ENCODE peak calls at places on chromosomes 1 and 21, in eight cellular contexts. P is neural crest cell, R is GM12878, D is type B pancreatic cell, N is HFF-Myc, T is colonic mucosa, W is nephron progenitor cell, C is activated B cell treated with CpG ODN at 0.5 μM for 24 hours. U is an unnamed sample.

GRCh38 chr1:113429461-113430153 is 39.3 kb downstream of the MAGI3 start:
- DNase-seq in C (no peak), P (no peak), W (no peak), R (no peak), T (no peak), N (peak), D (no peak), U (no peak)

GRCh38 chr1:228379165-228379460 is 27.5 kb downstream of the TRIM11 start:
- DNase-seq in P (no peak), C (no peak), T (peak), R (no peak), D (no peak), W (peak), N (no peak), U (no peak)

GRCh38 chr1:181607524-181607923 is 124.2 kb downstream of the CACNA1E start:
- DNase-seq in T (no peak), C (no peak), D (no peak), N (no peak), P (no peak), W (no peak), R (no peak), U (no peak)

GRCh38 chr1:205571747-205572146 is 60.1 kb downstream of the ELK4 start:
- DNase-seq in N (no peak), P (no peak), W (no peak), T (peak), R (no peak), D (peak), C (no peak), U (no peak)

GRCh38 chr1:6070450-6070974 is 24.8 kb downstream of the KCNAB2 start:
- DNase-seq in T (no peak), R (no peak), N (no peak), P (no peak), D (no peak), C (no peak), W (no peak), U (no peak)

GRCh38 chr1:41695118-41695517 is 210.6 kb upstream of the EDN2 start:
- DNase-seq in D (no peak), N (no peak), W (no peak), P (no peak), R (no peak), T (peak), C (no peak), U (no peak)

GRCh38 chr1:93779540-93780121 is 98.0 kb upstream of the BCAR3 start:
- DNase-seq in T (no peak), N (peak), R (no peak), P (no peak), W (no peak), D (no peak), C (no peak), U (no peak)

GRCh38 chr1:50423670-50424000 is 392 bp upstream of the DMRTA2 start:
- DNase-seq in R (no peak), D (peak), P (no peak), N (no peak), T (no peak), C (no peak), W (no peak), U (no peak)

GRCh38 chr1:204127597-204128242 is 24.1 kb downstream of the ETNK2 start:
- DNase-seq in C (no peak), T (peak), P (peak), D (no peak), N (peak), W (peak), R (no peak), U (no peak)

GRCh38 chr1:183075861-183076260 is 52.6 kb downstream of the LAMC1 start:
- DNase-seq in T (no peak), D (no peak), N (no peak), W (no peak), R (no peak), P (no peak), C (no peak), U (no peak)

GRCh38 chr21:25133939-25134338 is 473.3 kb downstream of the MRPL39 start:
- DNase-seq in P (no peak), W (no peak), T (no peak), R (no peak), D (no peak), N (no peak), C (no peak), U (no peak)

GRCh38 chr1:75475709-75476108 is 135.2 kb downstream of the SLC44A5 start:
- DNase-seq in T (no peak), R (no peak), C (no peak), P (no peak), W (no peak), N (no peak), D (no peak), U (no peak)

GRCh38 chr1:183804382-183804781 is 538 bp upstream of the RGL1 start:
- DNase-seq in T (no peak), P (peak), D (no peak), W (no peak), N (no peak), C (no peak), R (no peak), U (no peak)

GRCh38 chr1:113057006-113057405 is 16.0 kb upstream of the LRIG2 start:
- DNase-seq in N (no peak), R (no peak), P (no peak), C (no peak), W (peak), T (no peak), D (no peak), U (no peak)

GRCh38 chr1:79981483-79981882 is 975.0 kb upstream of the ADGRL4 start:
- DNase-seq in W (no peak), D (no peak), T (no peak), N (no peak), C (no peak), P (no peak), R (no peak), U (no peak)

GRCh38 chr1:174080819-174081218 is 58.7 kb upstream of the RC3H1 start:
- DNase-seq in W (no peak), T (no peak), R (no peak), D (no peak), C (no peak), P (no peak), N (no peak), U (no peak)

GRCh38 chr1:56081151-56081550 is 498.2 kb downstream of the PLPP3 start:
- DNase-seq in P (no peak), W (no peak), T (no peak), D (no peak), C (no peak), R (no peak), N (no peak), U (no peak)

GRCh38 chr1:145961109-145961424 is 3.2 kb upstream of the LIX1L start:
- DNase-seq in R (no peak), C (no peak), W (peak), T (no peak), D (no peak), N (no peak), P (no peak), U (peak)

GRCh38 chr1:110763149-110763548 is 88.4 kb upstream of the KCNA3 start:
- DNase-seq in P (no peak), T (no peak), W (no peak), C (no peak), N (no peak), R (no peak), D (no peak), U (no peak)

GRCh38 chr1:110765640-110766335 is 91.0 kb upstream of the KCNA3 start:
- DNase-seq in C (no peak), P (peak), R (no peak), T (peak), D (no peak), N (peak), W (peak), U (no peak)

GRCh38 chr1:110770832-110771231 is 96.1 kb upstream of the KCNA3 start:
- DNase-seq in R (no peak), W (no peak), C (no peak), D (no peak), T (no peak), N (no peak), P (no peak), U (no peak)

GRCh38 chr1:110768595-110768994 is 93.9 kb upstream of the KCNA3 start:
- DNase-seq in N (no peak), T (no peak), P (no peak), W (no peak), D (no peak), R (no peak), C (no peak), U (no peak)

GRCh38 chr1:110766336-110766647 is 91.6 kb upstream of the KCNA3 start:
- DNase-seq in N (no peak), W (no peak), T (no peak), C (no peak), D (no peak), R (no peak), P (no peak), U (no peak)
- TF ChIP-seq CTCF in N (no peak), W (no peak), T (no peak), C (no peak), D (no peak), R (no peak), P (no peak), U (no peak)

GRCh38 chr21:39175154-39175553 is 8.1 kb downstream of the PSMG1 start:
- DNase-seq in R (no peak), W (no peak), N (no peak), C (no peak), T (no peak), D (no peak), P (no peak), U (no peak)
- TF ChIP-seq CTCF in R (no peak), W (peak), N (no peak), C (no peak), T (peak), D (peak), P (peak), U (peak)

GRCh38 chr1:154198756-154199562 is 7.1 kb upstream of the TPM3 start:
- DNase-seq in R (no peak), D (no peak), N (no peak), W (peak), P (peak), T (peak), C (no peak), U (no peak)

GRCh38 chr1:154193821-154194220 is 1.9 kb upstream of the TPM3 start:
- DNase-seq in D (no peak), T (no peak), C (no peak), P (no peak), R (no peak), N (no peak), W (no peak), U (no peak)

DNA sequence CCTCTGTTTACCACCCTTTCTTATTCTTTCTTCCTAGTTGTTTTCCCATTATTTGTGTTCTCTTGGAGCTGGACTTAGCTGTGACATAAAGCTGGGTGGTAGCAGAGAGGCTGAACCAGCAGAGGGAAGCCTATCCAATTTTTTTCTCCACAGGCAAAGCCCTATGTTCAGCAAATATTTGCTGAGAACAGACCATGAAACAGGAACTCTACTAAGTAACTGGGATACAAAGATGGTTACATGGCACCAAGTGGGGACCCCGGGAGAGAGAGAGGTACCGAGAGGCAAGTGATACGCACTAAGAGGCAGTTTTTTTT is 6.6 kb downstream of the CFAP141 start:
- DNase-seq in W (no peak), D (no peak), N (no peak), P (no peak), C (no peak), T (no peak), R (no peak), U (no peak)
- TF ChIP-seq CTCF in W (no peak), D (no peak), N (no peak), P (no peak), C (no peak), T (no peak), R (no peak), U (no peak)

GRCh38 chr1:202107321-202107761 is 15.4 kb upstream of the GPR37L1 start:
- DNase-seq in C (no peak), D (no peak), T (peak), W (no peak), N (no peak), P (no peak), R (no peak), U (no peak)

GRCh38 chr1:202105571-202106339 is 17.0 kb upstream of the GPR37L1 start:
- DNase-seq in P (peak), C (no peak), D (no peak), R (no peak), N (no peak), W (peak), T (peak), U (no peak)

GRCh38 chr1:202101182-202101581 is 21.5 kb upstream of the GPR37L1 start:
- DNase-seq in C (no peak), W (no peak), D (no peak), P (no peak), T (peak), N (no peak), R (no peak), U (no peak)

GRCh38 chr1:202106340-202107284 is 16.1 kb upstream of the GPR37L1 start:
- DNase-seq in W (no peak), T (peak), C (no peak), D (no peak), R (no peak), P (no peak), N (no peak), U (no peak)

GRCh38 chr1:202104073-202104472 is 18.6 kb upstream of the GPR37L1 start:
- DNase-seq in N (no peak), R (no peak), P (no peak), D (no peak), C (no peak), W (no peak), T (peak), U (no peak)
- TF ChIP-seq CTCF in N (no peak), R (no peak), P (no peak), D (no peak), C (no peak), W (no peak), T (no peak), U (no peak)

GRCh38 chr1:91610102-91610501 is 109.5 kb downstream of the CDC7 start:
- DNase-seq in C (no peak), D (no peak), T (no peak), W (no peak), R (no peak), N (no peak), P (no peak), U (no peak)
- TF ChIP-seq CTCF in C (no peak), D (no peak), T (no peak), W (no peak), R (no peak), N (no peak), P (no peak), U (no peak)

DNA sequence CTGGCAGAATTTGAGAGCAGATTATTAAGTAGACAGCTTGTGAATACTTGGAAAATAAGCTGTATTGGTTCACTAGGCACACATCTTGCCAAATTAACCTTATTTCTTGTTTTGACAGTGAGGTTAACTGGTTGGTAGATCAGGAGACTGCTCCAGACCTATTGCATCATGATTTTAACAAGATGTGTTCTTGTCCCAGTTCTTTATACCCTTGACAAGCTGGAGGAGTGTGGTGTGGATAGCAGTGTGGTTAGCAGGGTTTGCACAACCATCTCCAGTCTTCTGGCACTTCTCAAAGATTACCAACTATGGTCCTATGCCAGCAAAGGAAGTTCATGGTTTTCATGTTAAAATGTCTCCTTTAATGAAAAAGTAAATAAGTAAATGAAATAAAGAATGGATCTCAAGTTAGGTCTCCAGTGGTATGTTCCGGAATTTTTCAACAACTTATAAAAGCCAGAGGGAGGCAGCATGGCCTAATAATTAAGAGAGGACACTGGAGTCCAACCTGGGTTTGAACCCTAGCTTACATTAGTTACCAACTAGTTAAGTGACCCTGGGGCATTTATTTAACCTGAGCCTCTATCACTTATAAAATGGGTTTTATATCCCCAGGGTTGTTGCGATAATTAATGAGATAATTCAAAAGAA is 34.1 kb downstream of the DDX20 start:
- DNase-seq in N (peak), D (no peak), T (no peak), P (no peak), W (no peak), R (no peak), C (no peak), U (no peak)
- TF ChIP-seq CTCF in N (no peak), D (no peak), T (no peak), P (no peak), W (no peak), R (no peak), C (no peak), U (no peak)

GRCh38 chr1:175480343-175480827 is 263.0 kb downstream of the TNR start:
- DNase-seq in R (no peak), P (no peak), C (no peak), T (no peak), W (no peak), D (no peak), N (no peak), U (no peak)

GRCh38 chr1:175478203-175478602 is 265.2 kb downstream of the TNR start:
- DNase-seq in D (no peak), C (no peak), T (no peak), R (no peak), P (no peak), W (no peak), N (no peak), U (no peak)

GRCh38 chr1:175479521-175480342 is 263.7 kb downstream of the TNR start:
- DNase-seq in T (no peak), W (no peak), R (no peak), N (no peak), C (no peak), P (no peak), D (no peak), U (no peak)

GRCh38 chr1:175482072-175482451 is 261.3 kb downstream of the TNR start:
- DNase-seq in R (no peak), T (no peak), C (no peak), P (no peak), W (no peak), N (no peak), D (no peak), U (no peak)

DNA sequence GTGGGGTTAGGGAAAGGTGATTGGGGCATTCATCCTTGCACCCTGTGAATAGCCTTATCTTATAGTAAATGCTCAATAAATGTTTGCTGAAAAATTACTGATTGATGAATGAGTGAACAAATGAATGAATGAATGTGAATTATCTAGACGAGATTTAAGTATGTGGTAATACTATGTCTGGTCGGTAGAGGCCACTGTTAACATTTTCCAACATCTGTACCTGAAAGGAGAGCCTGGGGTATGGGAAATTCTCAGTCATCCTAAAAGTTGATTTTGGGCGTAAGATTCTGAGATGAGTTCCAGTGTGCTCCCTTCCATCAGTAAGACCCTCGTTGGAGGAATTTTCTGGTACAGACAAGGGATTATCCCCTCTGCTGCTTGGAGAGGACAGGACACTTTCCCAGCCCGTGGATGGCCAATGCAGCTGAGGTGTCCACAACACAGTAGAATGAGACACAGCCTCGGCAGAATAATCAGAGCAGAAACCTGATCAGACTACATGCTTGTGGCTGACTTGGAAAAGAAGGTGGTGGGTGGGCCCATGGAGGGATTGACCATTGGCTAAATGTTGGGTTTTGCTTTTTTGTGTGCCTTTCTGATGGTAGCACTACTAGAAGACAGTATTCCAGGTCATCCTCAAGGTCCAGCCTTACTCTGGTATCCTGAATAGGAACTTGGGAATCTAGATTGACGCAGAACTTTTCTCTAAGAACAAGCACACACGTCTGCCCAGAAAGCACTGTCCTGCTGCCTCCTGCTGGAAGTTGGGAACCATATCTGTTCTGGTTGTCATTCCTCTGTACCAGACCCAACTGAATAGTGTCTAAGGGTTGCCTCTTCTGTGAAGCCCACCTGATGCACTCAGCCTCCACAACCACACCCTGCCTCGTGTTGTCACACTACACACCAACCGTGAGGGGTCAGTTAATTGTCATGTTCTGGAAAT is 262.0 kb downstream of the TNR start:
- DNase-seq in P (no peak), N (no peak), W (no peak), R (no peak), C (no peak), T (no peak), D (no peak), U (no peak)
- TF ChIP-seq CTCF in P (peak), N (peak), W (peak), R (peak), C (no peak), T (peak), D (peak), U (peak)

GRCh38 chr1:66354311-66354922 is 179.5 kb upstream of the SGIP1 start:
- DNase-seq in T (no peak), W (no peak), R (no peak), N (no peak), P (no peak), D (no peak), C (no peak), U (no peak)
- TF ChIP-seq CTCF in T (no peak), W (no peak), R (no peak), N (no peak), P (no peak), D (peak), C (no peak), U (no peak)